ENCODE peak calls at places on chromosomes 1 and 21, in eight cellular contexts. G, M, Y, B, S, V, Z and T are unnamed samples.

GRCh38 chr1:147892731-147893214 is 9.8 kb upstream of the GJA8 start:
- DNase-seq in G (peak; percentile 23), S (no peak), B (no peak), Z (no peak), Y (no peak), V (peak; percentile 55), M (peak; percentile 57), T (no peak)

GRCh38 chr21:19322360-19322759 is 918.8 kb upstream of the TMPRSS15 start:
- DNase-seq in G (no peak), B (no peak), V (no peak), S (no peak), M (no peak), Z (no peak), Y (no peak), T (no peak)

GRCh38 chr1:42480921-42481320 is 17.8 kb downstream of the CCDC30 start:
- DNase-seq in S (no peak), B (no peak), Z (no peak), G (no peak), V (no peak), Y (no peak), M (no peak), T (no peak)

GRCh38 chr1:64906447-64906846 is 59.9 kb downstream of the JAK1 start:
- DNase-seq in B (no peak), Y (no peak), Z (no peak), G (no peak), V (no peak), M (peak; percentile 64), S (no peak), T (no peak)

GRCh38 chr1:9624081-9624480 is 27.4 kb upstream of the PIK3CD start:
- DNase-seq in Y (no peak), G (no peak), B (no peak), Z (no peak), M (no peak), V (no peak), S (no peak), T (no peak)

GRCh38 chr1:178934574-178934945 is 63.7 kb upstream of the ANGPTL1 start:
- DNase-seq in M (no peak), Y (no peak), B (no peak), G (no peak), V (no peak), Z (no peak), S (no peak), T (no peak)

GRCh38 chr1:217135569-217135915 is 412.3 kb upstream of the ESRRG start:
- DNase-seq in G (no peak), Y (no peak), V (no peak), M (no peak), S (no peak), Z (no peak), B (no peak), T (no peak)

GRCh38 chr1:85128296-85128695 is 72.5 kb downstream of the SYDE2 start:
- DNase-seq in B (no peak), Z (no peak), S (no peak), V (no peak), Y (no peak), M (no peak), G (no peak), T (no peak)

GRCh38 chr21:31545036-31545435 is 114.5 kb upstream of the SOD1 start:
- DNase-seq in Z (no peak), G (no peak), Y (no peak), V (no peak), S (no peak), M (no peak), B (no peak), T (no peak)

GRCh38 chr21:46065215-46065992 is 32.5 kb upstream of the COL6A2 start:
- DNase-seq in S (peak; percentile 89), B (peak; percentile 30), Y (peak; percentile 79), M (no peak), V (no peak), Z (peak; percentile 63), G (peak; percentile 76), T (no peak)

GRCh38 chr1:203117611-203118575 is 9.6 kb upstream of the ADORA1 start:
- DNase-seq in M (peak; percentile 63), G (peak; percentile 20), V (no peak), B (peak; percentile 92), Y (peak; percentile 79), Z (peak; percentile 74), S (peak; percentile 35), T (no peak)

GRCh38 chr1:48917901-48918603 is 141.4 kb upstream of the BEND5 start:
- DNase-seq in V (no peak), Y (no peak), Z (no peak), M (peak; percentile 82), S (no peak), G (no peak), B (no peak), T (no peak)

GRCh38 chr1:96073100-96073499 is 648.5 kb upstream of the PTBP2 start:
- DNase-seq in V (no peak), B (no peak), S (no peak), G (no peak), Z (no peak), M (no peak), Y (no peak), T (no peak)

GRCh38 chr1:17306407-17306806 is 1.6 kb upstream of the PADI4 start:
- DNase-seq in G (no peak), Z (no peak), M (no peak), B (no peak), S (peak; percentile 11), Y (no peak), V (no peak), T (no peak)
- H3K4me1 ChIP-seq in G (no peaks in the 10 kb centered on the region), Z (no peaks in the 10 kb centered on the region), M (peaks cover 15% of the 10 kb centered on the region), B (peaks cover 3% of the 10 kb centered on the region), S (peaks cover 12% of the 10 kb centered on the region), Y (no peaks in the 10 kb centered on the region), V (no peaks in the 10 kb centered on the region), T (no peaks in the 10 kb centered on the region)

DNA sequence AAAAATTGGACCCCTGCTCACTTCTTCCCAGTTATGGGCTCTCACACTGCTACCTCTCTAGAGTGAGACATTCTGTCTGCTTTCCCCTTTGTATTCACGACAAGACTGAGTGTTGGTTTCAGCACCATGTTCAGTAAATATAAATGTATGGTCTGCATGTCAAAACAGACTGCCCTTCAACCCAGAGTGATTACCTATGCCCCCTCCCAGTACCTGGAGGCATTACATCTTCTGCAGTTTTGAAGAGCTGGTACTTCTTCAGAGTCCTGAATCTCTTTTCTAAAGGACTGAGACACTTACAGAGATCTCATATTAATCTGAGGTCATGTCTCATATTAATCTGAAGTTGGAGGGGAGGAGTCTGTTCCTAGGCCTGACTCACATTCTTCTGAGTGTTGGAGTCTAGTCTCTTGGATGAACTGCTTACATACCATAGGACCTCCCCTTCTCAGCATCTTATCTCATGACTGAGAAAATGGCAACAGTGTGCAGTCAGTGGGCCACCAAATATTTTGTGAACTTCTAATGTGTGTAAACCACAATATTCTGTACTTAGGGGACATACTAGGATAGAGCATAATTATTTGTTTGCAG is 80.3 kb downstream of the RGL1 start:
- DNase-seq in V (peak; percentile 2), Z (no peak), G (peak; percentile 17), S (no peak), Y (no peak), B (no peak), M (no peak), T (no peak)
- H3K4me1 ChIP-seq in V (no peaks in the 10 kb centered on the region), Z (peaks cover 52% of the 10 kb centered on the region), G (peaks cover 27% of the 10 kb centered on the region), S (peaks cover 24% of the 10 kb centered on the region), Y (no peaks in the 10 kb centered on the region), B (peaks cover 5% of the 10 kb centered on the region), M (peaks cover 15% of the 10 kb centered on the region), T (peaks cover 4% of the 10 kb centered on the region)

GRCh38 chr1:210298296-210298695 is 30.4 kb upstream of the HHAT start:
- DNase-seq in M (no peak), Z (no peak), B (no peak), V (no peak), S (no peak), G (no peak), Y (no peak), T (no peak)

GRCh38 chr1:210292276-210292851 is 36.3 kb upstream of the HHAT start:
- DNase-seq in M (peak; percentile 49), Y (peak; percentile 51), S (peak; percentile 81), Z (peak; percentile 64), V (no peak), G (peak; percentile 19), B (peak; percentile 89), T (peak; percentile 70)

GRCh38 chr1:210293191-210293607 is 35.5 kb upstream of the HHAT start:
- DNase-seq in B (no peak), S (no peak), M (no peak), G (peak; percentile 89), V (no peak), Y (peak; percentile 67), Z (peak; percentile 76), T (peak; percentile 23)

GRCh38 chr1:210296682-210297081 is 32.0 kb upstream of the HHAT start:
- DNase-seq in B (no peak), Y (no peak), G (no peak), Z (no peak), S (no peak), V (no peak), M (no peak), T (no peak)

DNA sequence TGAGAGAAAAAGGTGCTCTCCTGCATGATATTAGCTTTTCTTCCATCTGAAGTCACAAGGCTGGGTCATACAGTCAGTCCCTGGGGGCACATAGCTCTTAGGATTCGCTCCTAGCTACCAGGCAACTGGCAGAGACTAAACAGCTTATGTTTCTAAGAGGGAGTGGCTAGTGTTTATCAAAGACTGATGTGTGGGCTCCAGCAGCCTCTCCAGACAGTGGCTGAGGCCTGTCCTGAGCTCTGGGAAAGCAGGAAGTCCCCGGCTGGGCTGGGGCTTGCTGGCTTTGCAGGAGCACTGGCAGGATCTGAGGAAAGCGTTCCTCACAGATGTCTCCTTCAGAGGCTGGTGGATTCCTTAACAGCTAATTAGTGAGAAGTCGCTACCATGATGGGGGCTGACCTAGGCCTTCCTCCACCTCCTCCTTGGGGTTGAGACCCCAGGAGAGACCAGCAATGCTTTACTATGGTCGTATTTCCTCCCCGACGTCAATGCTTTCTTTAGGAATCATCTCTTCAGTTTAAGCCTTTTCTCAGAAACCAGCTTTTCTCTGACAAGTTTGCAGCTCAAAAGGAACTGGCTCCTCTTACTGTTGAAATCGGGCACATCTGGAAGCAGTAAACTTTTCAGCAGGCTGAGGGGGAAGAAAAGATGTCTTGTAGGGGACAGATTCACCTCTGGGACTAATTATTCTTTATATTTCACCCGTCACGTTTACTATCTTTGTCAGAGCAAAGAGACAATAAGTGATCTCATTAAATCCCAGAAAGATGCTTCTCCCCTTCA is 33.5 kb upstream of the HHAT start:
- DNase-seq in Z (peak; percentile 69), Y (peak; percentile 56), B (peak; percentile 74), S (peak; percentile 85), G (peak; percentile 42), M (no peak), V (no peak), T (peak; percentile 71)
- H3K4me1 ChIP-seq in Z (peaks cover 52% of the 10 kb centered on the region), Y (peaks cover 17% of the 10 kb centered on the region), B (peaks cover 2% of the 10 kb centered on the region), S (peaks cover 70% of the 10 kb centered on the region), G (peaks cover 18% of the 10 kb centered on the region), M (peaks cover 3% of the 10 kb centered on the region), V (no peaks in the 10 kb centered on the region), T (peaks cover 14% of the 10 kb centered on the region)

DNA sequence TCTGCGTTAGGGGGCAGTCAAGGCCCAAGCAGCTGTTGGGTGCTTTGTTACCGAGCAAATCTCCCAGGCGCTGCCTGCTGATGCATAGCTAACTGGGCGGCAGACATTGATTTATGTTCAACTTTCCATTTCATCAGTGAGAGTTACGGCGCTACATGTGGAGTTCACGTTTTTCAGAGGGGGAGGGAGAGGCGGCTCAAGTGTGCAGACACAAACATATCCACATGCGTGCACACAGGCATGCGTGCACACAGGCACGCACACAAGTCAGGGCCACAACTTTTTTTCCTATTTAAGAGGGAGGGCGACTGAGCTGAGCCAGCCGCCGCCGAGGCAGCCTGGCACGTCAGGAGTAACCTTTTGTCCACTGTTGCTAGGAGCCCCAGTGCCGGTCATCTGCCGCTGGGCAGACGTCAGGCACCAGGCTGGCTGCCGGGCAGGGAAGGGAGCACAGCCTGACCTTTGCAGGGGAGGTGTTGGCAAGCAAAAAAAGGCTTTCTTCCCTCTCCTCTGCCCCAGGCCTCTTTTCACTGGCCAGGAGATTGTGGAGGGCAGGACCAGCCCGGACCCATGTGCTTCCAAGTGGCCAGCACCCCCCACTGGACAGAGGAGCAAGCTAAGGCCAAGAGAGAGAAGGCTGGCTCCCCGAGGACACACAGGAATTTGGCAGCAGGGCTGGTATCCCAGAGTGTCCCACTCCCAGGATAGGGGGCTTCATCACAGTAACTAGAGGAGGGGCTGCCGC is 73.3 kb downstream of the MRPL37 start:
- DNase-seq in B (peak; percentile 64), G (peak; percentile 90), M (no peak), Y (peak; percentile 90), Z (peak; percentile 60), V (peak; percentile 96), S (no peak), T (peak; percentile 53)
- H3K4me1 ChIP-seq in B (peaks cover 3% of the 10 kb centered on the region), G (peaks cover 42% of the 10 kb centered on the region), M (no peaks in the 10 kb centered on the region), Y (peaks cover 42% of the 10 kb centered on the region), Z (peaks cover 89% of the 10 kb centered on the region), V (peaks cover 17% of the 10 kb centered on the region), S (peaks cover 73% of the 10 kb centered on the region), T (peaks cover 34% of the 10 kb centered on the region)